ENCODE peak calls at places on chromosomes 12 and 14, in nine cellular contexts. D, Q, L, I, B, H, M, R and E are unnamed samples.

GRCh38 chr12:65162609-65163008 is 6.8 kb upstream of the LEMD3 start:
- DNase-seq in D (no peak), Q (no peak), L (no peak), I (no peak), B (no peak), H (no peak), M (no peak), R (no peak), E (no peak)

GRCh38 chr12:64273527-64274403 is 51.7 kb upstream of the KICS2 start:
- DNase-seq in D (no peak), Q (no peak), L (no peak), I (no peak), B (no peak), H (no peak), M (peak), R (no peak), E (no peak)

GRCh38 chr14:102591372-102591943 is 991 bp upstream of the RCOR1 start:
- DNase-seq in D (no peak), Q (peak), L (no peak), I (peak), B (no peak), H (peak), M (no peak), R (peak), E (no peak)

GRCh38 chr12:10406725-10407124 is 2.8 kb downstream of the KLRC4 start:
- DNase-seq in D (no peak), Q (peak), L (no peak), I (no peak), B (no peak), H (no peak), M (no peak), R (no peak), E (no peak)

GRCh38 chr14:26966942-26967341 is 369.1 kb upstream of the NOVA1 start:
- DNase-seq in D (no peak), Q (peak), L (no peak), I (no peak), B (no peak), H (no peak), M (no peak), R (peak), E (no peak)

GRCh38 chr12:48069253-48069652 is 36.6 kb downstream of the SENP1 start:
- DNase-seq in D (peak), Q (no peak), L (no peak), I (no peak), B (no peak), H (no peak), M (no peak), R (no peak), E (no peak)

GRCh38 chr14:52694761-52695480 is 437 bp downstream of the ERO1A start:
- DNase-seq in D (peak), Q (no peak), L (no peak), I (peak), B (no peak), H (peak), M (peak), R (peak), E (no peak)

GRCh38 chr14:102055181-102055901 is 31.5 kb downstream of the HSP90AA1 start:
- DNase-seq in D (peak), Q (no peak), L (peak), I (no peak), B (no peak), H (no peak), M (peak), R (no peak), E (no peak)

GRCh38 chr12:53219116-53219955 is 12.3 kb upstream of the ITGB7 start:
- DNase-seq in D (no peak), Q (no peak), L (no peak), I (no peak), B (no peak), H (peak), M (peak), R (no peak), E (no peak)

GRCh38 chr12:114902665-114903393 is 218.9 kb upstream of the TBX3 start:
- DNase-seq in D (no peak), Q (no peak), L (peak), I (no peak), B (no peak), H (no peak), M (peak), R (no peak), E (no peak)

GRCh38 chr14:92421756-92422155 is 91.8 kb upstream of the RIN3 start:
- DNase-seq in D (no peak), Q (no peak), L (no peak), I (no peak), B (no peak), H (no peak), M (no peak), R (no peak), E (no peak)

GRCh38 chr12:130847097-130847496 is 8.0 kb upstream of the STX2 start:
- DNase-seq in D (no peak), Q (no peak), L (no peak), I (no peak), B (no peak), H (no peak), M (peak), R (no peak), E (no peak)

GRCh38 chr12:99521664-99522063 is 125.9 kb upstream of the GARIN6 start:
- DNase-seq in D (no peak), Q (no peak), L (no peak), I (no peak), B (no peak), H (no peak), M (no peak), R (no peak), E (no peak)

GRCh38 chr12:131939007-131939406 is 9.9 kb downstream of the PUS1 start:
- DNase-seq in D (no peak), Q (no peak), L (no peak), I (no peak), B (no peak), H (no peak), M (no peak), R (no peak), E (no peak)

GRCh38 chr14:54702014-54702491 is 135.1 kb downstream of the SAMD4A start:
- DNase-seq in D (no peak), Q (no peak), L (no peak), I (no peak), B (no peak), H (no peak), M (no peak), R (no peak), E (no peak)

GRCh38 chr12:111330800-111331752 is 37.8 kb downstream of the PHETA1 start:
- DNase-seq in D (peak), Q (no peak), L (peak), I (peak), B (no peak), H (no peak), M (peak), R (no peak), E (no peak)

GRCh38 chr12:6373022-6373787 is 2.2 kb downstream of the SCNN1A start:
- DNase-seq in D (no peak), Q (no peak), L (no peak), I (no peak), B (no peak), H (no peak), M (no peak), R (peak), E (no peak)

GRCh38 chr12:65121049-65121955 is at the start of gene WIF1:
- DNase-seq in D (peak), Q (no peak), L (no peak), I (peak), B (no peak), H (peak), M (no peak), R (peak), E (no peak)

DNA sequence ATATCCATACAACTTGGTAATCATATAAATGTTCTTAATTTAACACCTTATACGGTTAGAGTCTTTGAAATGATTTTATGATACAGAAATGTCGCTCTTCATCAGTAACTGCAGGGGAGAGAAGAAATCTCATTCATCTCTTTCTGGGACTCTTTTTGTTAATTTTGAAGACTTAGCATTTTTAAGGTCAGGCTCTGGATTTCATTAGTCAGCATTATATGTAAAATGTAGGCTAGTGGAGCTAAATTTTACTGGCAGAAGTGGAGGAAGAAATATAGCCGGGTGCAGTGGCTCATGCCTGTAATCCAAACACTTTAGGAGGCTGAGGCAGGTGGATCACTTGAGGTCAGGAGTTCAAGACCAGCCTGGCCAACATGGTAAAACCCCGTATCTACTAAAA is 4.7 kb upstream of the PTGR2 start:
- DNase-seq in D (no peak), Q (no peak), L (no peak), I (no peak), B (no peak), H (no peak), M (no peak), R (no peak), E (no peak)
- H3K27ac ChIP-seq in D (no peak), Q (no peak), L (no peak), I (no peak), B (no peak), H (no peak), M (no peak), R (no peak), E (no peak)

DNA sequence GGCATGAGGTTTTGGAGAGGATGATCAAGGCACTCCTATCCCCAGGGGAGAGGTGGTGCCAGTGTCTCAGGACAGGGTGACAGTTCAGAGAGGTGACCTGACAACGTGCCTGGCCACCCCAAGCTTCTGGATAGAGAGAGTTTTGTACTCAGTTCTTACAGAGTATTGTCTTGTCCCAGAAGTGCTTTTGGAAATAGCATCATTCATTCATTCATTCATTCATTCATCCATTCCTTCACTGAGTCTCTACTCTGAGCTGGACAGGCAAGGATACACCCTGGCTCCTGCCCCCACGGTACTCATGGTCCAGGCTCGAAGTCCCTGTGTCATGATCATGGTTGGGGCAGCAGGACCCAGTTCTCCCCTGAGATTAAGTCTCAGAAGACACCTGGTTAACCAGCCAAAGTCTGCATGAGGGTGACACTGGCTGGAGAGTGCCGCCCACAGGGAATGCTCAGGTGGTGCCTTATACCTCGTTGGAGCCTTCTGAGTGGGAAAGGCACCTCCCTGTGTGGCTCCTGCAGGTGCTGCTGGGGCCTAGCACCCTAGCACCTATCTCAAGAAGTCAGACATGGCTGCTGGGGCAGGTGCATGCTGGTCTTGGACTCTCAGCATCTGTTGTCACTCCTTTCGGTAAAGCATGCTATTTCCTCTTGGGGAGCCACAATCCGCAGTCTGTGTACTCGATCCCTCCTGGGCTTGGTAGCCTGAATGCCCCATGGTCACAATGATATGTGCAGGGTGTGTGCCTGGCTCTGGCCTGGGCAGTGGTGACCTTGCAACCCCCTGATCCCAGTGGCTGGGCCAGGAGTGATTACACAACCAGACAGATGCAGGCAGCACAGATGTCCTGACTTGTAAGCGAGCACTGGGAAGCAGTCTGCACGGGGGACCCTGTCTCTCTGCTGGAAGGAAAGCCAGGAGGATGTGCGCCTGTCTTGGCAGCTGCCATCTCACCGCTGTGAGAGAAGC is 57.8 kb downstream of the C14orf132 start:
- DNase-seq in D (no peak), Q (no peak), L (no peak), I (no peak), B (no peak), H (no peak), M (no peak), R (peak), E (no peak)
- H3K27ac ChIP-seq in D (no peak), Q (no peak), L (peak), I (no peak), B (no peak), H (no peak), M (no peak), R (no peak), E (no peak)

GRCh38 chr12:63003223-63003819 is 68.4 kb upstream of the PPM1H start:
- DNase-seq in D (no peak), Q (no peak), L (no peak), I (no peak), B (no peak), H (no peak), M (no peak), R (no peak), E (no peak)

GRCh38 chr12:62995097-62995496 is 60.1 kb upstream of the PPM1H start:
- DNase-seq in D (no peak), Q (no peak), L (no peak), I (no peak), B (no peak), H (no peak), M (no peak), R (no peak), E (no peak)

DNA sequence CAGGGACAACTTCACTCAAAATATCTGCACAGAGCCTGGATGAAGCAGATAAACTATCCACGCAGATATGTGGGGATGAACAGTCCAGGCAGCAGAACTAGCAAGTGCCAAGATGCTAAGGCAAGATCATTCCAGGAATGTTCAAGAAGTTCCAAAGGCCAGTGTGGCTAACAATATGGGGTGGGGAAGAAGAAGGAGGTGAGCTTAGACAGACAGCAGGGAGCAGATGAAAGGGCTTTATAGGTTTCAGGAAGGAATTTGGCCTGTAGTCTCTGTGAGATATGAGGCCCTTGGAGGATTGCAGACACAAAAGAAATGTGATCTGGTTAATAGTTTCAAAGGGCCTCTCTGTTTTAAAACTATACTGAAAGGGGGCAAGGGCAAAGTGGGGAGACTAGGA is 63.5 kb upstream of the PPM1H start:
- DNase-seq in D (no peak), Q (no peak), L (no peak), I (no peak), B (no peak), H (no peak), M (no peak), R (no peak), E (no peak)
- H3K27ac ChIP-seq in D (no peak), Q (no peak), L (no peak), I (no peak), B (no peak), H (no peak), M (no peak), R (no peak), E (no peak)

GRCh38 chr12:24560867-24561266 is 388.0 kb downstream of the BCAT1 start:
- DNase-seq in D (no peak), Q (no peak), L (no peak), I (no peak), B (no peak), H (no peak), M (no peak), R (no peak), E (no peak)
- H3K27ac ChIP-seq in D (no peak), Q (no peak), L (peak), I (peak), B (peak), H (peak), M (no peak), R (peak), E (peak)

GRCh38 chr12:108307006-108307405 is 32.1 kb downstream of the CMKLR1 start:
- DNase-seq in D (no peak), Q (no peak), L (no peak), I (no peak), B (no peak), H (no peak), M (peak), R (no peak), E (peak)
- H3K27ac ChIP-seq in D (no peak), Q (no peak), L (no peak), I (no peak), B (peak), H (peak), M (no peak), R (no peak), E (no peak)

DNA sequence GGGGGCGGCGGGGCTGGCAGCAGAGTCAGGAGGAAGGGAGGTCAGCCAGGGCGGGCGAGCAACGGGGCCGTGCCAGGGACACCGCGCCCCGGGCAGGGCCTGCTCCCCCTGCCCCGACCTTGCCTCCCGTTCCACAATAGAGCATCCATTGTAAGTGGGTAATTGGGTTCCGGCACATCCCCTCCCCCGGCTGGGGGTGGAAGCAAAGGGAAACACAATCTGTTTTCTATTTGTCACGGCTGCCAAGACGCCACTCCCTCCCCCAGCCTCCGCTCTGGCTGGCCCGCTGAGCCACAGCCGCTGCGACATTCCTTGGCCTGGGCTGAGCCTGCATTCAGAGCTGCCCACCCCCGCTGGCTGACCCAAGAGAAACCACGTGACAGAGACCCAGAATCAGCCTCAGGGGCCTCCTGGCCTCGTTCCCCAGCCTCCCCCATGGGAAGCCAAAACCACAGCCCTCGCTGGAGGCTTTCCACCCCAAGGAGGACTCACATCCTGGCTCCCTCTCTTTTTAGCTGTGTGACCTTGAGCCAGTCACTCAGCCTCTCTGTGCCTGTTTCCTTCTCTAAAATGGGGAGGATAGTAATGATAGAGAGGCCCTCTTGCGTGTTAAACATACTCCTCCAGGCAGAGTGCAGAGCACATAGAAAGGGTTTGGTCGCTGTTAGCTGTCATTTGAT is 117.6 kb downstream of the SCARB1 start:
- DNase-seq in D (peak), Q (peak), L (no peak), I (peak), B (peak), H (peak), M (peak), R (peak), E (peak)
- H3K27ac ChIP-seq in D (peak), Q (peak), L (peak), I (peak), B (peak), H (peak), M (peak), R (peak), E (peak)

GRCh38 chr12:105036937-105037649 is 47.2 kb downstream of the ALDH1L2 start:
- DNase-seq in D (peak), Q (no peak), L (no peak), I (no peak), B (no peak), H (no peak), M (no peak), R (no peak), E (no peak)
- H3K27ac ChIP-seq in D (no peak), Q (no peak), L (no peak), I (no peak), B (peak), H (no peak), M (no peak), R (no peak), E (no peak)